ENCODE peak calls at places on chromosome 10, in six cellular contexts. C, Y, O, J, R and Z are unnamed samples.

GRCh38 chr10:21413268-21413667 is 112.2 kb downstream of the SKIDA1 start:
- DNase-seq in C (no peak), Y (no peak), O (no peak), J (no peak), R (no peak), Z (no peak)

GRCh38 chr10:5961405-5962100 is 15.8 kb downstream of the IL15RA start:
- DNase-seq in C (no peak), Y (no peak), O (no peak), J (no peak), R (no peak), Z (peak; percentile 19)

GRCh38 chr10:119333146-119333792 is 125.9 kb downstream of the GRK5 start:
- DNase-seq in C (no peak), Y (peak; percentile 66), O (no peak), J (no peak), R (peak; percentile 78), Z (no peak)

GRCh38 chr10:3118621-3119020 is 51.3 kb downstream of the PFKP start:
- DNase-seq in C (no peak), Y (no peak), O (no peak), J (no peak), R (no peak), Z (no peak)

GRCh38 chr10:108465871-108466641 is 1301.5 kb upstream of the SORCS1 start:
- DNase-seq in C (peak; percentile 71), Y (peak; percentile 1), O (no peak), J (peak; percentile 73), R (peak; percentile 29), Z (peak; percentile 67)

GRCh38 chr10:73850863-73851461 is 23.4 kb downstream of the CAMK2G start:
- DNase-seq in C (no peak), Y (no peak), O (no peak), J (peak; percentile 86), R (peak; percentile 92), Z (no peak)

GRCh38 chr10:101952196-101952595 is 103.8 kb downstream of the ARMH3 start:
- DNase-seq in C (no peak), Y (no peak), O (no peak), J (no peak), R (no peak), Z (no peak)

GRCh38 chr10:99233000-99233679 is 2.5 kb downstream of the HPSE2 start:
- DNase-seq in C (no peak), Y (no peak), O (no peak), J (no peak), R (peak; percentile 11), Z (peak; percentile 30)

GRCh38 chr10:130138479-130138866 is 2.3 kb downstream of the GLRX3 start:
- DNase-seq in C (no peak), Y (peak; percentile 46), O (no peak), J (no peak), R (peak; percentile 81), Z (no peak)

GRCh38 chr10:9900765-9901164 is 1116.9 kb upstream of the CELF2 start:
- DNase-seq in C (no peak), Y (no peak), O (no peak), J (no peak), R (no peak), Z (no peak)

GRCh38 chr10:100340948-100341847 is 5.8 kb upstream of the SCD start:
- DNase-seq in C (no peak), Y (no peak), O (no peak), J (peak; percentile 68), R (no peak), Z (no peak)

GRCh38 chr10:86226016-86226415 is 140.6 kb downstream of the GRID1 start:
- DNase-seq in C (no peak), Y (no peak), O (no peak), J (no peak), R (no peak), Z (no peak)

GRCh38 chr10:116888380-116889055 is 39.2 kb downstream of the ENO4 start:
- DNase-seq in C (peak; percentile 66), Y (no peak), O (peak; percentile 57), J (no peak), R (peak; percentile 89), Z (peak; percentile 67)

GRCh38 chr10:10193848-10194247 is 823.8 kb upstream of the CELF2 start:
- DNase-seq in C (no peak), Y (no peak), O (no peak), J (no peak), R (peak; percentile 48), Z (peak; percentile 28)

GRCh38 chr10:59096631-59097030 is 79.8 kb upstream of the PHYHIPL start:
- DNase-seq in C (no peak), Y (no peak), O (no peak), J (no peak), R (no peak), Z (no peak)

GRCh38 chr10:113982745-113983144 is 60.9 kb upstream of the ADRB1 start:
- DNase-seq in C (peak; percentile 86), Y (no peak), O (no peak), J (peak; percentile 76), R (no peak), Z (no peak)

GRCh38 chr10:70512149-70512611 is 33.6 kb downstream of the PALD1 start:
- DNase-seq in C (no peak), Y (no peak), O (no peak), J (no peak), R (peak; percentile 53), Z (no peak)

GRCh38 chr10:105188737-105189463 is 547.8 kb downstream of the SORCS3 start:
- DNase-seq in C (no peak), Y (no peak), O (no peak), J (no peak), R (peak; percentile 37), Z (no peak)

GRCh38 chr10:69456880-69457693 is 5.8 kb downstream of the TSPAN15 start:
- DNase-seq in C (no peak), Y (no peak), O (no peak), J (peak; percentile 53), R (no peak), Z (no peak)

GRCh38 chr10:20004087-20004523 is 187.9 kb downstream of the PLXDC2 start:
- DNase-seq in C (no peak), Y (no peak), O (no peak), J (peak; percentile 74), R (no peak), Z (no peak)

GRCh38 chr10:119441151-119441821 is 101.2 kb downstream of the RGS10 start:
- DNase-seq in C (no peak), Y (no peak), O (no peak), J (peak; percentile 60), R (no peak), Z (no peak)